ENCODE peak calls at places on chromosomes 4 and X, in ten cellular contexts. One of them, this sample, is unnamed.

GRCh38 chrX:103539695-103540094 is 20.4 kb upstream of the RAB40A start:
- DNase-seq in CD8-positive, alpha-beta T cell: no peak
- DNase-seq in NCI-H2029 treated with DMSO at 0.1 percent for 48 hours: no peak
- DNase-seq in HCEC 1CT: no peak
- DNase-seq in ACHN: no peak
- DNase-seq in GM20000: no peak
- DNase-seq in skeletal muscle cell: no peak
- DNase-seq in uterus: no peak
- DNase-seq in AG04449: no peak
- DNase-seq in HFFc6: no peak
- DNase-seq in this sample: no peak

GRCh38 chr4:30754021-30754420 is 33.9 kb downstream of the PCDH7 start:
- DNase-seq in NCI-H2029 treated with DMSO at 0.1 percent for 48 hours: no peak
- DNase-seq in HFFc6: no peak
- DNase-seq in uterus: no peak
- DNase-seq in CD8-positive, alpha-beta T cell: no peak
- DNase-seq in ACHN: no peak
- DNase-seq in GM20000: no peak
- DNase-seq in AG04449: no peak
- DNase-seq in skeletal muscle cell: peak
- DNase-seq in HCEC 1CT: peak
- DNase-seq in this sample: no peak

GRCh38 chrX:53284684-53285447 is 3.5 kb upstream of the IQSEC2 start:
- DNase-seq in GM20000: peak
- DNase-seq in AG04449: no peak
- DNase-seq in HFFc6: no peak
- DNase-seq in CD8-positive, alpha-beta T cell: peak
- DNase-seq in HCEC 1CT: no peak
- DNase-seq in NCI-H2029 treated with DMSO at 0.1 percent for 48 hours: no peak
- DNase-seq in skeletal muscle cell: no peak
- DNase-seq in ACHN: peak
- DNase-seq in uterus: peak
- DNase-seq in this sample: peak

GRCh38 chr4:107255596-107255995 is 219.5 kb upstream of the DKK2 start:
- DNase-seq in ACHN: no peak
- DNase-seq in NCI-H2029 treated with DMSO at 0.1 percent for 48 hours: no peak
- DNase-seq in CD8-positive, alpha-beta T cell: no peak
- DNase-seq in HCEC 1CT: no peak
- DNase-seq in HFFc6: peak
- DNase-seq in AG04449: no peak
- DNase-seq in GM20000: no peak
- DNase-seq in uterus: no peak
- DNase-seq in skeletal muscle cell: no peak
- DNase-seq in this sample: no peak

GRCh38 chrX:48802089-48802812 is 384 bp downstream of the HDAC6 start:
- DNase-seq in NCI-H2029 treated with DMSO at 0.1 percent for 48 hours: peak
- DNase-seq in skeletal muscle cell: peak
- DNase-seq in uterus: peak
- DNase-seq in HCEC 1CT: peak
- DNase-seq in AG04449: peak
- DNase-seq in HFFc6: peak
- DNase-seq in ACHN: peak
- DNase-seq in GM20000: peak
- DNase-seq in CD8-positive, alpha-beta T cell: no peak
- DNase-seq in this sample: peak

GRCh38 chr4:30610361-30610760 is 109.8 kb upstream of the PCDH7 start:
- DNase-seq in ACHN: no peak
- DNase-seq in uterus: no peak
- DNase-seq in GM20000: no peak
- DNase-seq in HCEC 1CT: no peak
- DNase-seq in CD8-positive, alpha-beta T cell: no peak
- DNase-seq in AG04449: no peak
- DNase-seq in HFFc6: no peak
- DNase-seq in skeletal muscle cell: peak
- DNase-seq in NCI-H2029 treated with DMSO at 0.1 percent for 48 hours: no peak
- DNase-seq in this sample: no peak

GRCh38 chrX:44495091-44495490 is 47.6 kb downstream of the FUNDC1 start:
- DNase-seq in GM20000: no peak
- DNase-seq in HFFc6: no peak
- DNase-seq in skeletal muscle cell: no peak
- DNase-seq in NCI-H2029 treated with DMSO at 0.1 percent for 48 hours: no peak
- DNase-seq in HCEC 1CT: no peak
- DNase-seq in AG04449: no peak
- DNase-seq in CD8-positive, alpha-beta T cell: no peak
- DNase-seq in ACHN: no peak
- DNase-seq in uterus: no peak
- DNase-seq in this sample: no peak

GRCh38 chr4:73662709-73663546 is 42.7 kb upstream of the RASSF6 start:
- DNase-seq in AG04449: no peak
- DNase-seq in HCEC 1CT: peak
- DNase-seq in NCI-H2029 treated with DMSO at 0.1 percent for 48 hours: peak
- DNase-seq in uterus: no peak
- DNase-seq in GM20000: peak
- DNase-seq in HFFc6: peak
- DNase-seq in CD8-positive, alpha-beta T cell: no peak
- DNase-seq in ACHN: peak
- DNase-seq in skeletal muscle cell: peak
- DNase-seq in this sample: no peak

GRCh38 chrX:49003696-49004095 is 1.6 kb upstream of the GRIPAP1 start:
- DNase-seq in skeletal muscle cell: no peak
- DNase-seq in HCEC 1CT: no peak
- DNase-seq in NCI-H2029 treated with DMSO at 0.1 percent for 48 hours: no peak
- DNase-seq in AG04449: no peak
- DNase-seq in GM20000: no peak
- DNase-seq in ACHN: no peak
- DNase-seq in CD8-positive, alpha-beta T cell: no peak
- DNase-seq in HFFc6: no peak
- DNase-seq in uterus: no peak
- DNase-seq in this sample: no peak

GRCh38 chr4:111510535-111510934 is 634.7 kb upstream of the FAM241A start:
- DNase-seq in uterus: no peak
- DNase-seq in skeletal muscle cell: no peak
- DNase-seq in CD8-positive, alpha-beta T cell: no peak
- DNase-seq in GM20000: no peak
- DNase-seq in ACHN: no peak
- DNase-seq in HCEC 1CT: peak
- DNase-seq in AG04449: no peak
- DNase-seq in HFFc6: peak
- DNase-seq in NCI-H2029 treated with DMSO at 0.1 percent for 48 hours: no peak
- DNase-seq in this sample: no peak

GRCh38 chr4:138255917-138256597 is 13.9 kb upstream of the SLC7A11 start:
- DNase-seq in ACHN: no peak
- DNase-seq in HFFc6: no peak
- DNase-seq in skeletal muscle cell: no peak
- DNase-seq in uterus: no peak
- DNase-seq in NCI-H2029 treated with DMSO at 0.1 percent for 48 hours: no peak
- DNase-seq in CD8-positive, alpha-beta T cell: no peak
- DNase-seq in HCEC 1CT: no peak
- DNase-seq in GM20000: no peak
- DNase-seq in AG04449: no peak
- DNase-seq in this sample: no peak

GRCh38 chr4:138297743-138298405 is 55.7 kb upstream of the SLC7A11 start:
- DNase-seq in AG04449: no peak
- DNase-seq in skeletal muscle cell: no peak
- DNase-seq in ACHN: no peak
- DNase-seq in CD8-positive, alpha-beta T cell: no peak
- DNase-seq in HFFc6: peak
- DNase-seq in NCI-H2029 treated with DMSO at 0.1 percent for 48 hours: no peak
- DNase-seq in HCEC 1CT: no peak
- DNase-seq in GM20000: no peak
- DNase-seq in uterus: no peak
- DNase-seq in this sample: no peak

GRCh38 chrX:132107291-132107690 is 20.5 kb downstream of the FRMD7 start:
- DNase-seq in skeletal muscle cell: no peak
- DNase-seq in HCEC 1CT: no peak
- DNase-seq in HFFc6: no peak
- DNase-seq in GM20000: no peak
- DNase-seq in ACHN: no peak
- DNase-seq in CD8-positive, alpha-beta T cell: no peak
- DNase-seq in AG04449: no peak
- DNase-seq in NCI-H2029 treated with DMSO at 0.1 percent for 48 hours: no peak
- DNase-seq in uterus: no peak
- DNase-seq in this sample: no peak

GRCh38 chr4:37567781-37568180 is 118.4 kb downstream of the RELL1 start:
- DNase-seq in skeletal muscle cell: no peak
- DNase-seq in GM20000: no peak
- DNase-seq in NCI-H2029 treated with DMSO at 0.1 percent for 48 hours: no peak
- DNase-seq in ACHN: no peak
- DNase-seq in uterus: no peak
- DNase-seq in HCEC 1CT: no peak
- DNase-seq in AG04449: no peak
- DNase-seq in HFFc6: no peak
- DNase-seq in CD8-positive, alpha-beta T cell: no peak
- DNase-seq in this sample: no peak

GRCh38 chrX:16643160-16643559 is 6.8 kb upstream of the S100G start:
- DNase-seq in ACHN: no peak
- DNase-seq in NCI-H2029 treated with DMSO at 0.1 percent for 48 hours: no peak
- DNase-seq in HFFc6: peak
- DNase-seq in skeletal muscle cell: peak
- DNase-seq in HCEC 1CT: peak
- DNase-seq in uterus: no peak
- DNase-seq in CD8-positive, alpha-beta T cell: no peak
- DNase-seq in AG04449: no peak
- DNase-seq in GM20000: no peak
- DNase-seq in this sample: no peak

This sample was measured in HTR-8/SVneo.